ENCODE peak calls at places on chromosomes 3 and 15, in nine cellular contexts. One of them, this sample, is unnamed.

GRCh38 chr15:71444032-71444810 is 328.9 kb downstream of the THSD4 start:
- DNase-seq in OCI-LY7: no peak
- DNase-seq in GM23248: no peak
- DNase-seq in PC-3: peak; percentile 38
- DNase-seq in HCT116: no peak
- DNase-seq in SK-N-SH: no peak
- DNase-seq in PC-9: no peak
- DNase-seq in hepatocyte: no peak
- DNase-seq in GM23338: no peak
- DNase-seq in this sample: no peak

GRCh38 chr3:108100906-108101305 is 10.1 kb upstream of the CD47 start:
- DNase-seq in OCI-LY7: peak; percentile 90
- DNase-seq in GM23248: no peak
- DNase-seq in PC-3: no peak
- DNase-seq in HCT116: no peak
- DNase-seq in SK-N-SH: no peak
- DNase-seq in PC-9: no peak
- DNase-seq in hepatocyte: no peak
- DNase-seq in GM23338: no peak
- DNase-seq in this sample: peak; percentile 90

GRCh38 chr15:51103330-51103729 is 8.6 kb upstream of the TNFAIP8L3 start:
- DNase-seq in OCI-LY7: no peak
- DNase-seq in GM23248: peak; percentile 86
- DNase-seq in PC-3: no peak
- DNase-seq in HCT116: no peak
- DNase-seq in SK-N-SH: no peak
- DNase-seq in PC-9: no peak
- DNase-seq in hepatocyte: no peak
- DNase-seq in GM23338: no peak
- DNase-seq in this sample: no peak

GRCh38 chr3:68893600-68894239 is 38.6 kb downstream of the TAFA4 start:
- DNase-seq in OCI-LY7: peak; percentile 43
- DNase-seq in GM23248: peak; percentile 44
- DNase-seq in PC-3: peak; percentile 49
- DNase-seq in HCT116: no peak
- DNase-seq in SK-N-SH: peak; percentile 10
- DNase-seq in PC-9: no peak
- DNase-seq in hepatocyte: peak; percentile 48
- DNase-seq in GM23338: peak; percentile 67
- DNase-seq in this sample: peak; percentile 73

GRCh38 chr15:69576948-69577351 is 124.3 kb downstream of the RPLP1 start:
- DNase-seq in OCI-LY7: peak; percentile 7
- DNase-seq in GM23248: no peak
- DNase-seq in PC-3: peak; percentile 47
- DNase-seq in HCT116: no peak
- DNase-seq in SK-N-SH: no peak
- DNase-seq in PC-9: peak; percentile 78
- DNase-seq in hepatocyte: no peak
- DNase-seq in GM23338: no peak
- DNase-seq in this sample: no peak

GRCh38 chr15:34436126-34436955 is 1.3 kb downstream of the GOLGA8A start:
- DNase-seq in OCI-LY7: no peak
- DNase-seq in GM23248: peak; percentile 41
- DNase-seq in PC-3: peak; percentile 21
- DNase-seq in HCT116: no peak
- DNase-seq in SK-N-SH: peak; percentile 42
- DNase-seq in PC-9: peak; percentile 36
- DNase-seq in hepatocyte: no peak
- DNase-seq in GM23338: peak; percentile 36
- DNase-seq in this sample: no peak

GRCh38 chr3:25508433-25508832 is 80.4 kb downstream of the RARB start:
- DNase-seq in OCI-LY7: no peak
- DNase-seq in GM23248: no peak
- DNase-seq in PC-3: no peak
- DNase-seq in HCT116: no peak
- DNase-seq in SK-N-SH: no peak
- DNase-seq in PC-9: no peak
- DNase-seq in hepatocyte: no peak
- DNase-seq in GM23338: no peak
- DNase-seq in this sample: no peak

GRCh38 chr3:144763878-144764454 is 792.3 kb downstream of the DIPK2A start:
- DNase-seq in OCI-LY7: no peak
- DNase-seq in GM23248: no peak
- DNase-seq in PC-3: no peak
- DNase-seq in HCT116: no peak
- DNase-seq in SK-N-SH: no peak
- DNase-seq in PC-9: no peak
- DNase-seq in hepatocyte: no peak
- DNase-seq in GM23338: no peak
- DNase-seq in this sample: no peak

GRCh38 chr3:55547086-55547666 is 60.1 kb upstream of the WNT5A start:
- DNase-seq in OCI-LY7: no peak
- DNase-seq in GM23248: no peak
- DNase-seq in PC-3: no peak
- DNase-seq in HCT116: no peak
- DNase-seq in SK-N-SH: no peak
- DNase-seq in PC-9: no peak
- DNase-seq in hepatocyte: no peak
- DNase-seq in GM23338: no peak
- DNase-seq in this sample: no peak

GRCh38 chr3:27085849-27086248 is 283.3 kb downstream of the NEK10 start:
- DNase-seq in OCI-LY7: no peak
- DNase-seq in GM23248: no peak
- DNase-seq in PC-3: no peak
- DNase-seq in HCT116: no peak
- DNase-seq in SK-N-SH: no peak
- DNase-seq in PC-9: no peak
- DNase-seq in hepatocyte: no peak
- DNase-seq in GM23338: no peak
- DNase-seq in this sample: no peak

GRCh38 chr15:87733005-87733404 is 523.5 kb downstream of the NTRK3 start:
- DNase-seq in OCI-LY7: no peak
- DNase-seq in GM23248: peak; percentile 76
- DNase-seq in PC-3: no peak
- DNase-seq in HCT116: no peak
- DNase-seq in SK-N-SH: no peak
- DNase-seq in PC-9: no peak
- DNase-seq in hepatocyte: peak; percentile 45
- DNase-seq in GM23338: no peak
- DNase-seq in this sample: no peak

GRCh38 chr3:12663311-12663935 is 494 bp downstream of the RAF1 start:
- DNase-seq in OCI-LY7: peak; percentile 70
- DNase-seq in GM23248: peak; percentile 64
- DNase-seq in PC-3: peak; percentile 56
- DNase-seq in HCT116: no peak
- DNase-seq in SK-N-SH: peak; percentile 78
- DNase-seq in PC-9: no peak
- DNase-seq in hepatocyte: peak; percentile 53
- DNase-seq in GM23338: peak; percentile 51
- DNase-seq in this sample: no peak

GRCh38 chr15:73346735-73347312 is 21.9 kb downstream of the HCN4 start:
- DNase-seq in OCI-LY7: peak; percentile 64
- DNase-seq in GM23248: peak; percentile 61
- DNase-seq in PC-3: peak; percentile 73
- DNase-seq in HCT116: peak; percentile 13
- DNase-seq in SK-N-SH: no peak
- DNase-seq in PC-9: peak; percentile 48
- DNase-seq in hepatocyte: peak; percentile 88
- DNase-seq in GM23338: peak; percentile 93
- DNase-seq in this sample: peak; percentile 87

GRCh38 chr3:138774529-138775253 is 60.0 kb downstream of the PIK3CB start:
- DNase-seq in OCI-LY7: no peak
- DNase-seq in GM23248: peak; percentile 99
- DNase-seq in PC-3: peak; percentile 92
- DNase-seq in HCT116: peak; percentile 75
- DNase-seq in SK-N-SH: peak; percentile 49
- DNase-seq in PC-9: peak; percentile 93
- DNase-seq in hepatocyte: peak; percentile 81
- DNase-seq in GM23338: no peak
- DNase-seq in this sample: no peak

GRCh38 chr15:42056934-42057743 is 36.3 kb upstream of the PLA2G4E start:
- DNase-seq in OCI-LY7: peak; percentile 33
- DNase-seq in GM23248: peak; percentile 80
- DNase-seq in PC-3: peak; percentile 99
- DNase-seq in HCT116: peak; percentile 95
- DNase-seq in SK-N-SH: peak; percentile 90
- DNase-seq in PC-9: peak; percentile 96
- DNase-seq in hepatocyte: peak; percentile 91
- DNase-seq in GM23338: peak; percentile 95
- DNase-seq in this sample: peak; percentile 65

GRCh38 chr15:90837052-90837621 is 31.3 kb upstream of the FURIN start:
- DNase-seq in OCI-LY7: no peak
- DNase-seq in GM23248: no peak
- DNase-seq in PC-3: no peak
- DNase-seq in HCT116: no peak
- DNase-seq in SK-N-SH: no peak
- DNase-seq in PC-9: no peak
- DNase-seq in hepatocyte: peak; percentile 15
- DNase-seq in GM23338: no peak
- DNase-seq in this sample: no peak

GRCh38 chr3:32056559-32057290 is 49.7 kb upstream of the GPD1L start:
- DNase-seq in OCI-LY7: no peak
- DNase-seq in GM23248: no peak
- DNase-seq in PC-3: no peak
- DNase-seq in HCT116: no peak
- DNase-seq in SK-N-SH: no peak
- DNase-seq in PC-9: no peak
- DNase-seq in hepatocyte: peak; percentile 14
- DNase-seq in GM23338: no peak
- DNase-seq in this sample: no peak

GRCh38 chr15:44695274-44695673 is 15.8 kb downstream of the PATL2 start:
- DNase-seq in OCI-LY7: no peak
- DNase-seq in GM23248: no peak
- DNase-seq in PC-3: no peak
- DNase-seq in HCT116: no peak
- DNase-seq in SK-N-SH: no peak
- DNase-seq in PC-9: no peak
- DNase-seq in hepatocyte: no peak
- DNase-seq in GM23338: no peak
- DNase-seq in this sample: no peak

GRCh38 chr15:37100109-37100873 is at the start of gene MEIS2:
- DNase-seq in OCI-LY7: peak; percentile 89
- DNase-seq in GM23248: peak; percentile 95
- DNase-seq in PC-3: peak; percentile 85
- DNase-seq in HCT116: peak; percentile 59
- DNase-seq in SK-N-SH: peak; percentile 97
- DNase-seq in PC-9: peak; percentile 66
- DNase-seq in hepatocyte: peak; percentile 93
- DNase-seq in GM23338: peak; percentile 94
- DNase-seq in this sample: peak; percentile 94
- H2AFZ ChIP-seq in OCI-LY7: peak within 1 kb of the TSS; percentile 80
- H2AFZ ChIP-seq in GM23248: peak within 1 kb of the TSS; percentile 90
- H2AFZ ChIP-seq in PC-3: peak within 1 kb of the TSS; percentile 99
- H2AFZ ChIP-seq in HCT116: peak within 1 kb of the TSS; percentile 85
- H2AFZ ChIP-seq in SK-N-SH: peak within 1 kb of the TSS; percentile 73
- H2AFZ ChIP-seq in PC-9: peak within 1 kb of the TSS; percentile 98
- H2AFZ ChIP-seq in hepatocyte: peak within 1 kb of the TSS; percentile 95
- H2AFZ ChIP-seq in GM23338: peak within 1 kb of the TSS; percentile 96
- H2AFZ ChIP-seq in this sample: peak within 1 kb of the TSS; percentile 69

GRCh38 chr3:18153571-18154173 is 271.5 kb downstream of the SATB1 start:
- DNase-seq in OCI-LY7: no peak
- DNase-seq in GM23248: peak; percentile 90
- DNase-seq in PC-3: peak; percentile 86
- DNase-seq in HCT116: peak; percentile 48
- DNase-seq in SK-N-SH: no peak
- DNase-seq in PC-9: peak; percentile 61
- DNase-seq in hepatocyte: peak; percentile 75
- DNase-seq in GM23338: peak; percentile 7
- DNase-seq in this sample: no peak

DNA sequence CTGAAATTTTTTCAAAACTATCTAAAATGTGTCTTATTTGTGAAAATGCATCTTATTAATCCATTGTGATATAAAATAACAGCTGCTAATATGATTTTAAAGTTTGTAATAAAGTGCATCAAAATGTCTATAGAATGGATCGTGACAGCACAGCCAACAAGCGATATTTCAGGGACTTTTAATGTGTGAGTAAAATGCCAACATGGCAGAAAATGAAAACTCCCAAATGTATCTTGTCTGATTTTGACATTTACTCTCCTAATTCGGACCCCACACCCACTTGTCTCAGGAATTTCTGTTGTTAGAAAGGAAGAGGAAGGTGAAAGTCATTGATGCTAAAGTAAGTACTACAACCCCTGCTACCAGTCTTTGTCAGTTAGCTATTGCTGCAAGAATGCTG is 273.9 kb downstream of the SATB1 start:
- DNase-seq in OCI-LY7: no peak
- DNase-seq in GM23248: no peak
- DNase-seq in PC-3: no peak
- DNase-seq in HCT116: no peak
- DNase-seq in SK-N-SH: no peak
- DNase-seq in PC-9: no peak
- DNase-seq in hepatocyte: no peak
- DNase-seq in GM23338: no peak
- DNase-seq in this sample: no peak
- H4K20me1 ChIP-seq in OCI-LY7: no peaks in the 10 kb centered on the region
- H4K20me1 ChIP-seq in GM23248: no peaks in the 10 kb centered on the region
- H4K20me1 ChIP-seq in PC-3: no peaks in the 10 kb centered on the region
- H4K20me1 ChIP-seq in HCT116: no peaks in the 10 kb centered on the region
- H4K20me1 ChIP-seq in SK-N-SH: no peaks in the 10 kb centered on the region
- H4K20me1 ChIP-seq in PC-9: no peaks in the 10 kb centered on the region
- H4K20me1 ChIP-seq in hepatocyte: no peaks in the 10 kb centered on the region
- H4K20me1 ChIP-seq in GM23338: no peaks in the 10 kb centered on the region
- H4K20me1 ChIP-seq in this sample: no peaks in the 10 kb centered on the region

DNA sequence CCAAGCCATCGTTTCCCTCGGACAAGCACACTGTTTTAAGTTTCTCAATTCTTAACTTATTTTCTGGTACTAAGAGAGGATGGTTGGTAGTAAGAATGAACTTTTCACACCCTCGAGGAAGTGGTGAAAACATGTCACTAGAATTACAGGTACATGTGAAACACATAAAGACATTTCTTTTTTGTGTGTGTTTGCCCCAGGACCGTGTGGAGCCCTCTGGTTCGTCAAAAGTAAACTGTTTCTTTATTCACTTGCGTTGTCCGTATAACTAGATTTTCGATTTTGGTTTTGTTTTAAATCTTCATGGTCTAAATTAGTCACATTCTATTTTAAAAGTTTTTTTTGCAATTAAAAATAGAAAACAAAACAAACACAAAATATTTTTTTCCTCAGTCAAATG is 620.0 kb downstream of the ZBBX start:
- DNase-seq in OCI-LY7: no peak
- DNase-seq in GM23248: no peak
- DNase-seq in PC-3: no peak
- DNase-seq in HCT116: no peak
- DNase-seq in SK-N-SH: no peak
- DNase-seq in PC-9: no peak
- DNase-seq in hepatocyte: no peak
- DNase-seq in GM23338: no peak
- DNase-seq in this sample: no peak
- H3K9me2 ChIP-seq in OCI-LY7: no peaks in the 10 kb centered on the region
- H3K9me2 ChIP-seq in GM23248: no peaks in the 10 kb centered on the region
- H3K9me2 ChIP-seq in PC-3: no peaks in the 10 kb centered on the region
- H3K9me2 ChIP-seq in HCT116: no peaks in the 10 kb centered on the region
- H3K9me2 ChIP-seq in SK-N-SH: no peaks in the 10 kb centered on the region
- H3K9me2 ChIP-seq in PC-9: no peaks in the 10 kb centered on the region
- H3K9me2 ChIP-seq in hepatocyte: no peaks in the 10 kb centered on the region
- H3K9me2 ChIP-seq in GM23338: peaks cover 2% of the 10 kb centered on the region
- H3K9me2 ChIP-seq in this sample: no peaks in the 10 kb centered on the region

DNA sequence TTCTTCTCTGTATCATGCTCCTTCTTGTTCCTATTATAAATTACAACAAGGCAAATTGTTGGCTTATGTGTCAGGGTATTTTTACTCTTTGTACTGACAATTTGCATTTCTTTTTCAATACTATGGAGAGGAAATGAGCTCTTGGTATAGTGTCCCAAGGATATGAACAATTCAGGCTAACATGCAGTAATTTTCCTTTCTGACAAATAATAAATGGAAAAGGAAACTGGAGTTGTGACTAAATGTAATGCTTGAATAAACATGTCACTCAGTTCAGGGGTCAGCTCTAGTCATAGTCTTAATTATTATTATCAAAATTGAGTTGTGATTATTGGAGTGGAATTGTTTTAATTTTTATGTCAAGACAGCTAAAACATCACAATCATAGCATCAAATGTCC is 256.0 kb upstream of the ZPLD1 start:
- DNase-seq in OCI-LY7: no peak
- DNase-seq in GM23248: peak; percentile 6
- DNase-seq in PC-3: no peak
- DNase-seq in HCT116: no peak
- DNase-seq in SK-N-SH: no peak
- DNase-seq in PC-9: no peak
- DNase-seq in hepatocyte: no peak
- DNase-seq in GM23338: no peak
- DNase-seq in this sample: no peak
- H2AFZ ChIP-seq in OCI-LY7: no peak overlapping the region
- H2AFZ ChIP-seq in GM23248: peak overlapping the region; percentile 81
- H2AFZ ChIP-seq in PC-3: no peak overlapping the region
- H2AFZ ChIP-seq in HCT116: no peak overlapping the region
- H2AFZ ChIP-seq in SK-N-SH: no peak overlapping the region
- H2AFZ ChIP-seq in PC-9: no peak overlapping the region
- H2AFZ ChIP-seq in hepatocyte: no peak overlapping the region
- H2AFZ ChIP-seq in GM23338: no peak overlapping the region
- H2AFZ ChIP-seq in this sample: no peak overlapping the region

This sample was measured in Karpas-422.